ENCODE peak calls at places on chromosomes 3 and 15, in four cellular contexts. One of them, this sample, is unnamed. For H3K4me1, the result is how much of the 10 kb centered on the place peaks cover.

GRCh38 chr3:8607285-8608040 is 37.1 kb downstream of the SSUH2 start:
- DNase-seq in lower lobe of right lung: no peak
- DNase-seq in tibial artery: peak
- DNase-seq in transverse colon: no peak
- DNase-seq in this sample: no peak

GRCh38 chr3:117526485-117527079 is 817.0 kb downstream of the TUSC7 start:
- DNase-seq in lower lobe of right lung: no peak
- DNase-seq in tibial artery: no peak
- DNase-seq in transverse colon: peak
- DNase-seq in this sample: no peak

GRCh38 chr15:96893159-96893906 is 562.8 kb downstream of the NR2F2 start:
- DNase-seq in lower lobe of right lung: no peak
- DNase-seq in tibial artery: no peak
- DNase-seq in transverse colon: no peak
- DNase-seq in this sample: no peak

GRCh38 chr15:95503640-95504225 is 826.8 kb upstream of the NR2F2 start:
- DNase-seq in lower lobe of right lung: no peak
- DNase-seq in tibial artery: no peak
- DNase-seq in transverse colon: no peak
- DNase-seq in this sample: no peak

GRCh38 chr3:69484507-69485393 is 98.9 kb upstream of the FRMD4B start:
- DNase-seq in lower lobe of right lung: no peak
- DNase-seq in tibial artery: no peak
- DNase-seq in transverse colon: no peak
- DNase-seq in this sample: no peak

GRCh38 chr3:115960799-115961198 is 337.5 kb downstream of the GAP43 start:
- DNase-seq in lower lobe of right lung: no peak
- DNase-seq in tibial artery: no peak
- DNase-seq in transverse colon: no peak
- DNase-seq in this sample: no peak

GRCh38 chr3:186406669-186407635 is 44.9 kb upstream of the DGKG start:
- DNase-seq in lower lobe of right lung: no peak
- DNase-seq in tibial artery: peak
- DNase-seq in transverse colon: peak
- DNase-seq in this sample: no peak

GRCh38 chr15:74831813-74832495 is 5.5 kb downstream of the CPLX3 start:
- DNase-seq in lower lobe of right lung: no peak
- DNase-seq in tibial artery: no peak
- DNase-seq in transverse colon: peak
- DNase-seq in this sample: no peak

GRCh38 chr15:85667491-85668424 is 127.0 kb downstream of the KLHL25 start:
- DNase-seq in lower lobe of right lung: no peak
- DNase-seq in tibial artery: no peak
- DNase-seq in transverse colon: peak
- DNase-seq in this sample: peak

GRCh38 chr3:184314700-184315505 is 497 bp downstream of the EIF4G1 start:
- DNase-seq in lower lobe of right lung: peak
- DNase-seq in tibial artery: peak
- DNase-seq in transverse colon: peak
- DNase-seq in this sample: peak

GRCh38 chr15:42605281-42605744 is 29.9 kb downstream of the STARD9 start:
- DNase-seq in lower lobe of right lung: no peak
- DNase-seq in tibial artery: no peak
- DNase-seq in transverse colon: no peak
- DNase-seq in this sample: no peak

GRCh38 chr3:100340527-100340926 is 6.0 kb downstream of the NIT2 start:
- DNase-seq in lower lobe of right lung: no peak
- DNase-seq in tibial artery: no peak
- DNase-seq in transverse colon: no peak
- DNase-seq in this sample: no peak

GRCh38 chr3:135125171-135125801 is 330.2 kb downstream of the EPHB1 start:
- DNase-seq in lower lobe of right lung: no peak
- DNase-seq in tibial artery: no peak
- DNase-seq in transverse colon: no peak
- DNase-seq in this sample: no peak

GRCh38 chr3:138687236-138687635 is 78.7 kb downstream of the FAIM start:
- DNase-seq in lower lobe of right lung: no peak
- DNase-seq in tibial artery: no peak
- DNase-seq in transverse colon: no peak
- DNase-seq in this sample: no peak

GRCh38 chr15:78302579-78302978 is 3.2 kb upstream of the SKIC8 start:
- DNase-seq in lower lobe of right lung: no peak
- DNase-seq in tibial artery: no peak
- DNase-seq in transverse colon: no peak
- DNase-seq in this sample: no peak

GRCh38 chr3:101189786-101190185 is 130.6 kb downstream of the IMPG2 start:
- DNase-seq in lower lobe of right lung: no peak
- DNase-seq in tibial artery: no peak
- DNase-seq in transverse colon: no peak
- DNase-seq in this sample: no peak

GRCh38 chr15:66211670-66212455 is 41.7 kb downstream of the MEGF11 start:
- DNase-seq in lower lobe of right lung: no peak
- DNase-seq in tibial artery: peak
- DNase-seq in transverse colon: no peak
- DNase-seq in this sample: no peak

GRCh38 chr3:169624533-169624972 is 39.0 kb downstream of the MECOM start:
- DNase-seq in lower lobe of right lung: no peak
- DNase-seq in tibial artery: no peak
- DNase-seq in transverse colon: no peak
- DNase-seq in this sample: no peak

GRCh38 chr15:91116379-91117067 is 16.5 kb downstream of the SV2B start:
- DNase-seq in lower lobe of right lung: no peak
- DNase-seq in tibial artery: no peak
- DNase-seq in transverse colon: no peak
- DNase-seq in this sample: no peak

GRCh38 chr3:177452487-177452886 is 255.2 kb upstream of the TBL1XR1 start:
- DNase-seq in lower lobe of right lung: no peak
- DNase-seq in tibial artery: no peak
- DNase-seq in transverse colon: no peak
- DNase-seq in this sample: no peak

GRCh38 chr15:93865610-93866009 is 365.8 kb upstream of the MCTP2 start:
- DNase-seq in lower lobe of right lung: no peak
- DNase-seq in tibial artery: no peak
- DNase-seq in transverse colon: no peak
- DNase-seq in this sample: no peak

DNA sequence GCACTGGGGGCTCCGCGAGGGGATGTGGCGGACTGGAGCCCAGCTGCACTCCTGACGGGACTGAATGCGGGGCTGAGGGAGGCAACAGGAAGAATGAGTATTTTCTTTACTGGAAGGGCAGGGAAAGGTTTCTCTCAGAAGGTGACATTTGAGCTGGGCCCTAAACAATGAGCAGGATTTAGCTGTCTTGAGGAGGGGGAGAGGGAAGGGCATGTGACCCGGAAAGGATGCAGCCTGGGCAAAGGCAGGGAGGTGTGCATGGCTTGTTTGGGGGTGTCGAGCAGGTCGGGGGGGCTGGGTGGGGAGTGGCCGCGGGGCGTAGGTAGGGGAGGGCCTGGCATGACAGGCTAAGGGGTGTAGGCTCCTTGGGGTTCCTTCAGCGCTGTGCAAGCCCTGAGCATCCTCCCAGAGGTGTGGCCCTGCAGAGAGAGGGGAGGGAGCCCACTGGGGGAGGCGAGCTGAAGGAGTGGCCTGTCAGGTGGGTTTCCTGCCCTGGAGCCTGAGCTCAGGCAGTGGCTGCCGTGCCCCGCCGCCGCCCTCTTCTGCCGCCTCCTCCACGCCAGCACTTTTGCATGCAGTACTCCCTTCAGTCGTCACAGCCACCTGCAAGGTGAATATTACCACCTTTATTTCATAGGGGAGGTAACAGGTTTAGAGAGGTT is 17.2 kb upstream of the ANKDD1A start:
- DNase-seq in lower lobe of right lung: peak
- DNase-seq in tibial artery: no peak
- DNase-seq in transverse colon: peak
- DNase-seq in this sample: peak
- H3K4me3 ChIP-seq in lower lobe of right lung: peak
- H3K4me3 ChIP-seq in tibial artery: peak
- H3K4me3 ChIP-seq in transverse colon: no peak
- H3K4me3 ChIP-seq in this sample: peak

DNA sequence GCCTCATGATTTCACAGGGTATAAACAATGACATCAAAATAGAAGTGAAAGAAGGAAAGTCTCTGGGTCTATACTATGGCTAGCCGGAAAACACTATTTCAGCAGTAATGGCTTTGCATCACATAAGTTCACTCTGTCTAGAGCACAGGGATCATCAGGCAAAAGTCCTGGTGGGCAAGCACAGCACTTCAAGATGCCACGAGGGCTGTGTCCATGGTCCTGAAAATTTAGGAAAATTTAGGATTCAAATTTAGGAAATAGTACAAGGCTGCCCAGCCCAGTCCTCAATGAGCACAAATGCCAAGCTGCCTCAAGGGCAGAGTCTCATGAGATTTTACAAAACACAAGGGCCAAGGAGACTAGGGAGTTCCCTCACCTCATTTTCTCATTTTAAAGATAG is 54.1 kb downstream of the RORA start:
- DNase-seq in lower lobe of right lung: no peak
- DNase-seq in tibial artery: no peak
- DNase-seq in transverse colon: no peak
- DNase-seq in this sample: no peak
- H3K4me1 ChIP-seq in lower lobe of right lung: under half
- H3K4me1 ChIP-seq in tibial artery: under half
- H3K4me1 ChIP-seq in transverse colon: under half
- H3K4me1 ChIP-seq in this sample: under half

GRCh38 chr3:165195226-165195625 is 958 bp downstream of the SLITRK3 start:
- DNase-seq in lower lobe of right lung: no peak
- DNase-seq in tibial artery: no peak
- DNase-seq in transverse colon: no peak
- DNase-seq in this sample: no peak
- H3K4me3 ChIP-seq in lower lobe of right lung: peak
- H3K4me3 ChIP-seq in tibial artery: no peak
- H3K4me3 ChIP-seq in transverse colon: peak
- H3K4me3 ChIP-seq in this sample: no peak

GRCh38 chr3:29335921-29336320 is 55.0 kb downstream of the RBMS3 start:
- DNase-seq in lower lobe of right lung: no peak
- DNase-seq in tibial artery: no peak
- DNase-seq in transverse colon: no peak
- DNase-seq in this sample: no peak
- H3K4me1 ChIP-seq in lower lobe of right lung: under half
- H3K4me1 ChIP-seq in tibial artery: under half
- H3K4me1 ChIP-seq in transverse colon: under half
- H3K4me1 ChIP-seq in this sample: under half

DNA sequence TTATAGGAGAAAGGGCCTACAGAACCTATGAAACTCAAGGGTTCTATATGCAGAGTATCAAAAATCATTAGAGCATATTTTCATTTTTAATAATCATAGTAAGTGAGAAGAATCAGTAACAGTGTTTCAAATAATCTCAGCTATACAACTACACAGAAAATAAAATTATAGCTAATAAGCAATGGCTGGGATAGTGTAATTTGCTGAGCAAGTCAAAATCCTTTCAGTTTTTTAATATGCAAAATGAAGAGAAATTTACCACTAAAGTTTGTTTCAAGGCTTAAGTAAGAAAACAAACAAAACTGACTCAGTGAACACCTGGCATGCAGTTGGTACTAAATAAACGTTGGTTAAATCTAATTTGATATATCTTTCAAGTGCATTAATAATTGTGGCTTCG is 66.2 kb downstream of the EFL1 start:
- DNase-seq in lower lobe of right lung: no peak
- DNase-seq in tibial artery: no peak
- DNase-seq in transverse colon: no peak
- DNase-seq in this sample: no peak
- H3K4me3 ChIP-seq in lower lobe of right lung: no peak
- H3K4me3 ChIP-seq in tibial artery: no peak
- H3K4me3 ChIP-seq in transverse colon: no peak
- H3K4me3 ChIP-seq in this sample: no peak

DNA sequence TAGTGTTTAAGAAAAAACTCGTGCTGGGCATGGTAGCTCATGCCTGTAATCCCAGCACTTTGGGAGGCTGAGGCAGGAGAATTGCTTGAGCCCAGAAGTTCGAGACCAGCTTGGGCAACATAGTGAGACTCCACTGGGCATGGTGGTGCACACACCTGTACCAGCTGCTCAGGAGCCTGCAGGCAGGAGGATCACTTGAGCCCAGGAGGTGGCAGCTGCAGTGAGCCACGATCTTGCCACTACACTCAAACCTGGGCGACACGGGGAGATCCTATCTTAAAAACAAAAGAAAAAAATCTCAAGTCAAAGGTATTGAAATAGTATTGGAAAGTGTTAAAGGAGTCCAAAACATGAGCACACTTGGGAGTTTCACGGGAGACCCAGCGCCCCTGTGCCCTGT is 14.0 kb downstream of the KLF13 start:
- DNase-seq in lower lobe of right lung: no peak
- DNase-seq in tibial artery: no peak
- DNase-seq in transverse colon: no peak
- DNase-seq in this sample: no peak
- H3K4me1 ChIP-seq in lower lobe of right lung: half or more
- H3K4me1 ChIP-seq in tibial artery: half or more
- H3K4me1 ChIP-seq in transverse colon: half or more
- H3K4me1 ChIP-seq in this sample: half or more

GRCh38 chr15:58746174-58746573 is 3.3 kb downstream of the ADAM10 start:
- DNase-seq in lower lobe of right lung: no peak
- DNase-seq in tibial artery: no peak
- DNase-seq in transverse colon: no peak
- DNase-seq in this sample: no peak

GRCh38 chr15:58752716-58753115 is 3.2 kb upstream of the ADAM10 start:
- DNase-seq in lower lobe of right lung: no peak
- DNase-seq in tibial artery: no peak
- DNase-seq in transverse colon: no peak
- DNase-seq in this sample: no peak

GRCh38 chr15:58749532-58750337 is at the start of gene ADAM10:
- DNase-seq in lower lobe of right lung: peak
- DNase-seq in tibial artery: peak
- DNase-seq in transverse colon: peak
- DNase-seq in this sample: peak

GRCh38 chr15:58748040-58748786 is 1.3 kb downstream of the ADAM10 start:
- DNase-seq in lower lobe of right lung: no peak
- DNase-seq in tibial artery: no peak
- DNase-seq in transverse colon: no peak
- DNase-seq in this sample: peak

DNA sequence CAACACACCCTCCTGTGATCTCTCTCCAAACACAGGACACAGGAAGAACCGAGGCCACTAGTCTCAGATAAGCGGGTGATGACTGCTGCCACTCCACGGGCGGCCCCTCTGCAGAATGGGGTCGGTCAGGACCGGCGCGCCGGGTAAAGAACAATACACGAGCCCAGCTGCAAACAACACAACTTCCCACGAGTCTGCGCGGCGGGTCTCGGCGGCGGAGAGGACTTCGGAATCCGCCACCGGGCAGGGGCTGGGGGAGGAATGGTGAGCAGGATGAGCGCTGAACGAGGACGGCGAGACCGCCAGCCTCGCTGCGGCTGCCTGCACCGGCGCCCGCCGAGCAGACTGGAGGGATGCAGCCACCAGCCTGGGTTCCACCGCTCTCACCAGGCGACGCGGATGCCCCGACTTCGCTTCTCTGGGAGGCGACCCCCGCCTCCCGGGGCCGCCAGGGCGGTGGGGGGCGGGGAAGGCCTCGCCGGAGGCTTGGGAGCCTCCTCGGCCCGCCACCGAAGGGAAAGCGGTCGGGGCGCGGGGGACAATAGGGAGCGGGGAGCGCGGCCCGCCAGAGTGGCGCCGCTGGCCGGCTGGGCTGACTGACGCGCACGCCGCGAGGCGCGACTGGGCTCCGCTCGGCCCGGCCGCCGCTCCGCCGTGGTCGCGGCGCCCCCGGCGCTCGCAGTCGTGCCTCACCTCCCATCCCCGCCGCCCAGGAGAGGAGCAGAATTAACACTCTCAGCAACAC is 548 bp downstream of the ADAM10 start:
- DNase-seq in lower lobe of right lung: peak
- DNase-seq in tibial artery: peak
- DNase-seq in transverse colon: peak
- DNase-seq in this sample: peak
- H3K4me3 ChIP-seq in lower lobe of right lung: peak
- H3K4me3 ChIP-seq in tibial artery: peak
- H3K4me3 ChIP-seq in transverse colon: peak
- H3K4me3 ChIP-seq in this sample: peak

This sample was measured in CD8-positive, alpha-beta T cell.